ENCODE peak calls at places on chromosomes 5 and 9, in seven cellular contexts. O is SJCRH30; H is retina; U is coronary artery; J is AG10803; K is activated T-cell treated with anti-CD3 and anti-CD28 coated beads for 1 hour; D is naive thymus-derived CD8-positive, alpha-beta T cell. F is an unnamed sample.

GRCh38 chr5:3607541-3608147 is 12.0 kb downstream of the IRX1 start:
- DNase-seq in O (no peak), H (peak; percentile 23), U (no peak), J (no peak), K (no peak), D (no peak), F (no peak)

GRCh38 chr5:172497591-172498255 is 43.4 kb upstream of the SH3PXD2B start:
- DNase-seq in O (no peak), H (no peak), U (peak; percentile 58), J (no peak), K (no peak), D (no peak), F (no peak)

GRCh38 chr5:72956324-72957140 is 691 bp downstream of the FCHO2 start:
- DNase-seq in O (peak; percentile 76), H (peak; percentile 85), U (peak; percentile 81), J (peak; percentile 50), K (peak; percentile 16), D (peak; percentile 3), F (peak; percentile 18)

GRCh38 chr9:83406901-83407300 is 131.3 kb downstream of the FRMD3 start:
- DNase-seq in O (no peak), H (no peak), U (no peak), J (no peak), K (no peak), D (no peak), F (no peak)

GRCh38 chr9:37281541-37281940 is 141.0 kb upstream of the GRHPR start:
- DNase-seq in O (no peak), H (no peak), U (no peak), J (no peak), K (no peak), D (no peak), F (no peak)

GRCh38 chr9:123349691-123350480 is 6.1 kb upstream of the CRB2 start:
- DNase-seq in O (peak; percentile 76), H (peak; percentile 89), U (no peak), J (peak; percentile 44), K (peak; percentile 49), D (peak; percentile 55), F (peak; percentile 64)

GRCh38 chr9:121485618-121486531 is 13.8 kb downstream of the GGTA1 start:
- DNase-seq in O (no peak), H (no peak), U (no peak), J (no peak), K (no peak), D (no peak), F (no peak)

GRCh38 chr9:127124091-127124490 is 1.7 kb upstream of the ANGPTL2 start:
- DNase-seq in O (peak; percentile 91), H (no peak), U (no peak), J (no peak), K (no peak), D (no peak), F (no peak)

GRCh38 chr9:70229026-70229425 is 29.8 kb upstream of the SMC5 start:
- DNase-seq in O (no peak), H (peak; percentile 42), U (no peak), J (no peak), K (no peak), D (no peak), F (no peak)

GRCh38 chr5:35672995-35673394 is 55.3 kb downstream of the SPEF2 start:
- DNase-seq in O (no peak), H (no peak), U (no peak), J (no peak), K (no peak), D (no peak), F (peak; percentile 65)

GRCh38 chr5:148125641-148126040 is 42.7 kb upstream of the SPINK14 start:
- DNase-seq in O (no peak), H (no peak), U (no peak), J (no peak), K (no peak), D (no peak), F (no peak)

GRCh38 chr5:11384441-11385250 is 519.6 kb downstream of the CTNND2 start:
- DNase-seq in O (no peak), H (peak; percentile 77), U (no peak), J (no peak), K (no peak), D (no peak), F (no peak)

GRCh38 chr5:113117543-113118110 is 141.0 kb downstream of the DCP2 start:
- DNase-seq in O (no peak), H (no peak), U (no peak), J (no peak), K (no peak), D (no peak), F (no peak)

GRCh38 chr5:56123531-56124243 is 109.4 kb downstream of the ANKRD55 start:
- DNase-seq in O (peak; percentile 70), H (peak; percentile 33), U (peak; percentile 75), J (peak; percentile 99), K (no peak), D (no peak), F (no peak)

GRCh38 chr9:126690431-126691051 is 76.8 kb downstream of the LMX1B start:
- DNase-seq in O (peak; percentile 80), H (peak; percentile 67), U (no peak), J (no peak), K (peak; percentile 49), D (peak; percentile 44), F (peak; percentile 24)

GRCh38 chr5:83162598-83162997 is 85.3 kb downstream of the XRCC4 start:
- DNase-seq in O (no peak), H (no peak), U (no peak), J (peak; percentile 8), K (no peak), D (no peak), F (no peak)

GRCh38 chr5:141637693-141638419 is 1.1 kb downstream of the RELL2 start:
- DNase-seq in O (peak; percentile 50), H (peak; percentile 74), U (no peak), J (peak; percentile 34), K (peak; percentile 36), D (peak; percentile 52), F (peak; percentile 79)

GRCh38 chr9:13863112-13863511 is 450.8 kb downstream of the NFIB start:
- DNase-seq in O (peak; percentile 83), H (no peak), U (peak; percentile 76), J (no peak), K (no peak), D (no peak), F (no peak)

GRCh38 chr5:107855171-107855570 is 184.4 kb upstream of the EFNA5 start:
- DNase-seq in O (no peak), H (no peak), U (no peak), J (peak; percentile 53), K (no peak), D (no peak), F (no peak)

GRCh38 chr9:123775885-123776284 is 154.0 kb downstream of the DENND1A start:
- DNase-seq in O (no peak), H (no peak), U (no peak), J (no peak), K (no peak), D (no peak), F (no peak)

GRCh38 chr5:160363661-160364060 is 6.8 kb downstream of the C1QTNF2 start:
- DNase-seq in O (peak; percentile 96), H (peak; percentile 73), U (peak; percentile 40), J (peak; percentile 35), K (no peak), D (no peak), F (no peak)

GRCh38 chr5:117201016-117201415 is 626.4 kb upstream of the SEMA6A start:
- DNase-seq in O (no peak), H (no peak), U (no peak), J (no peak), K (no peak), D (no peak), F (no peak)

GRCh38 chr9:89743576-89744254 is 138.9 kb downstream of the GADD45G start:
- DNase-seq in O (peak; percentile 27), H (no peak), U (no peak), J (no peak), K (peak; percentile 36), D (peak; percentile 39), F (peak; percentile 82)

GRCh38 chr5:88235828-88236227 is 32.8 kb downstream of the TMEM161B start:
- DNase-seq in O (no peak), H (no peak), U (no peak), J (no peak), K (no peak), D (no peak), F (no peak)

GRCh38 chr9:7973123-7973522 is 173.5 kb upstream of the DMAC1 start:
- DNase-seq in O (no peak), H (no peak), U (no peak), J (no peak), K (no peak), D (no peak), F (no peak)

GRCh38 chr9:83956288-83957028 is 23.6 kb downstream of the HNRNPK start:
- DNase-seq in O (peak; percentile 53), H (peak; percentile 94), U (peak; percentile 85), J (peak; percentile 65), K (peak; percentile 40), D (peak; percentile 50), F (peak; percentile 50)

GRCh38 chr9:79477955-79478751 is 93.6 kb upstream of the TLE4 start:
- DNase-seq in O (peak; percentile 20), H (peak; percentile 40), U (no peak), J (peak; percentile 50), K (peak; percentile 6), D (peak; percentile 7), F (peak; percentile 48)